ENCODE peak calls at places on chromosomes 3 and 15, in four cellular contexts. L is HL-60, S is cardiac fibroblast, Q is NCI-H1092. I is an unnamed sample.

GRCh38 chr3:46693897-46694235 is 387 bp upstream of the ALS2CL start:
- DNase-seq in L (no peak), S (no peak), Q (no peak), I (no peak)

GRCh38 chr15:80507638-80508316 is 103.6 kb downstream of the ARNT2 start:
- DNase-seq in L (no peak), S (peak), Q (no peak), I (no peak)

GRCh38 chr15:98017150-98017964 is 56.9 kb downstream of the ARRDC4 start:
- DNase-seq in L (no peak), S (no peak), Q (no peak), I (no peak)

GRCh38 chr3:36477655-36478054 is 97.4 kb downstream of the STAC start:
- DNase-seq in L (no peak), S (no peak), Q (no peak), I (no peak)

GRCh38 chr3:13400114-13400696 is 19.9 kb downstream of the NUP210 start:
- DNase-seq in L (no peak), S (no peak), Q (no peak), I (no peak)

GRCh38 chr3:194489736-194490612 is 3.2 kb upstream of the ATP13A3 start:
- DNase-seq in L (peak), S (peak), Q (no peak), I (no peak)

GRCh38 chr3:73379465-73379864 is 245.3 kb downstream of the PDZRN3 start:
- DNase-seq in L (no peak), S (peak), Q (no peak), I (no peak)

GRCh38 chr15:84981711-84982300 is at the start of gene PDE8A:
- DNase-seq in L (peak), S (peak), Q (peak), I (no peak)

GRCh38 chr3:1294566-1294965 is 201.7 kb downstream of the CNTN6 start:
- DNase-seq in L (no peak), S (no peak), Q (no peak), I (no peak)

GRCh38 chr3:171315101-171315500 is 145.1 kb downstream of the TNIK start:
- DNase-seq in L (no peak), S (no peak), Q (no peak), I (no peak)

GRCh38 chr3:134600685-134601502 is 49.9 kb downstream of the KY start:
- DNase-seq in L (peak), S (peak), Q (peak), I (peak)

GRCh38 chr3:54510506-54510905 is 388.2 kb downstream of the CACNA2D3 start:
- DNase-seq in L (no peak), S (no peak), Q (no peak), I (no peak)

GRCh38 chr3:148791296-148791695 is 36.3 kb upstream of the CPB1 start:
- DNase-seq in L (no peak), S (no peak), Q (no peak), I (no peak)

GRCh38 chr3:135655328-135655727 is 310.2 kb upstream of the PPP2R3A start:
- DNase-seq in L (no peak), S (no peak), Q (no peak), I (no peak)

GRCh38 chr3:11088066-11088465 is 66.2 kb upstream of the HRH1 start:
- DNase-seq in L (no peak), S (no peak), Q (no peak), I (no peak)

GRCh38 chr15:73691398-73691797 is 7.2 kb downstream of the CD276 start:
- DNase-seq in L (no peak), S (peak), Q (no peak), I (no peak)

GRCh38 chr15:83947156-83947555 is 288.4 kb upstream of the GOLGA6L4 start:
- DNase-seq in L (no peak), S (no peak), Q (no peak), I (no peak)

GRCh38 chr3:146709969-146710368 is 104.8 kb upstream of the PLSCR5 start:
- DNase-seq in L (no peak), S (no peak), Q (no peak), I (no peak)

GRCh38 chr3:170610321-170610884 is 24.5 kb upstream of the SLC7A14 start:
- DNase-seq in L (no peak), S (no peak), Q (no peak), I (no peak)

GRCh38 chr15:95032181-95032580 is 800.8 kb downstream of the MCTP2 start:
- DNase-seq in L (no peak), S (no peak), Q (no peak), I (no peak)

GRCh38 chr3:85252686-85253085 is 293.9 kb downstream of the CADM2 start:
- DNase-seq in L (no peak), S (no peak), Q (no peak), I (no peak)

GRCh38 chr3:38556640-38557358 is 60.7 kb downstream of the EXOG start:
- DNase-seq in L (no peak), S (no peak), Q (no peak), I (no peak)

GRCh38 chr3:184448321-184449160 is 68.7 kb downstream of the CHRD start:
- DNase-seq in L (no peak), S (peak), Q (no peak), I (no peak)

GRCh38 chr3:25901796-25902195 is 111.9 kb downstream of the OXSM start:
- DNase-seq in L (no peak), S (no peak), Q (no peak), I (no peak)

GRCh38 chr3:194487289-194488006 is 646 bp upstream of the ATP13A3 start:
- DNase-seq in L (peak), S (peak), Q (peak), I (peak)

GRCh38 chr3:195767792-195768191 is 43.9 kb downstream of the MUC4 start:
- DNase-seq in L (no peak), S (no peak), Q (no peak), I (no peak)

GRCh38 chr3:53250881-53251605 is 4.8 kb downstream of the TKT start:
- DNase-seq in L (no peak), S (no peak), Q (no peak), I (peak)

GRCh38 chr3:153210660-153211059 is 48.6 kb downstream of the RAP2B start:
- DNase-seq in L (peak), S (no peak), Q (no peak), I (no peak)

GRCh38 chr3:30161370-30161769 is 445.0 kb upstream of the TGFBR2 start:
- DNase-seq in L (no peak), S (peak), Q (no peak), I (no peak)

GRCh38 chr15:70271422-70272088 is 173.8 kb upstream of the TLE3 start:
- DNase-seq in L (peak), S (peak), Q (no peak), I (no peak)

GRCh38 chr3:123660900-123661299 is 76.0 kb upstream of the HACD2 start:
- DNase-seq in L (no peak), S (peak), Q (peak), I (peak)

GRCh38 chr15:80242132-80242769 is 9.8 kb downstream of the CTXND1 start:
- DNase-seq in L (peak), S (peak), Q (no peak), I (no peak)

GRCh38 chr3:187318819-187319616 is 27.5 kb upstream of the MASP1 start:
- DNase-seq in L (peak), S (peak), Q (peak), I (peak)